ENCODE peak calls at places on chromosomes 2 and 18, in six cellular contexts. K, L, H, E, Q and O are unnamed samples.

GRCh38 chr2:170929686-170930050 is 615 bp downstream of the GORASP2 start:
- DNase-seq in K (peak; percentile 26), L (peak; percentile 68), H (peak; percentile 74), E (peak; percentile 71), Q (peak; percentile 44), O (no peak)

GRCh38 chr2:101580528-101580927 is 105.6 kb upstream of the RFX8 start:
- DNase-seq in K (no peak), L (no peak), H (no peak), E (no peak), Q (no peak), O (no peak)

GRCh38 chr18:45324489-45325111 is 290.7 kb upstream of the SLC14A2 start:
- DNase-seq in K (peak; percentile 8), L (peak; percentile 20), H (no peak), E (peak; percentile 84), Q (peak; percentile 88), O (peak; percentile 97)

GRCh38 chr2:164504253-164504652 is 117.0 kb downstream of the GRB14 start:
- DNase-seq in K (no peak), L (no peak), H (no peak), E (no peak), Q (no peak), O (no peak)

GRCh38 chr18:63982361-63982760 is 12.5 kb downstream of the SERPINB8 start:
- DNase-seq in K (no peak), L (no peak), H (no peak), E (no peak), Q (no peak), O (no peak)

GRCh38 chr18:12278153-12278764 is 24.1 kb downstream of the CIDEA start:
- DNase-seq in K (peak; percentile 13), L (no peak), H (no peak), E (no peak), Q (peak; percentile 41), O (no peak)

GRCh38 chr18:55763298-55763697 is 175.3 kb upstream of the TCF4 start:
- DNase-seq in K (peak; percentile 85), L (no peak), H (no peak), E (no peak), Q (no peak), O (no peak)

GRCh38 chr18:74063023-74063422 is 84.6 kb downstream of the FBXO15 start:
- DNase-seq in K (no peak), L (no peak), H (no peak), E (no peak), Q (no peak), O (no peak)

GRCh38 chr2:190947139-190947538 is 66.5 kb downstream of the GLS start:
- DNase-seq in K (peak; percentile 40), L (no peak), H (no peak), E (no peak), Q (no peak), O (no peak)

GRCh38 chr2:120319135-120319534 is 26.8 kb upstream of the INHBB start:
- DNase-seq in K (no peak), L (no peak), H (no peak), E (no peak), Q (no peak), O (no peak)

GRCh38 chr18:10453885-10454772 is at the start of gene APCDD1:
- DNase-seq in K (no peak), L (peak; percentile 45), H (peak; percentile 64), E (peak; percentile 86), Q (peak; percentile 86), O (no peak)

GRCh38 chr2:152500336-152500735 is 165.4 kb downstream of the FMNL2 start:
- DNase-seq in K (no peak), L (no peak), H (no peak), E (no peak), Q (no peak), O (no peak)

GRCh38 chr2:2226326-2226725 is 104.7 kb downstream of the MYT1L start:
- DNase-seq in K (no peak), L (no peak), H (no peak), E (no peak), Q (no peak), O (peak; percentile 47)

GRCh38 chr2:237466266-237466665 is 20.8 kb upstream of the MLPH start:
- DNase-seq in K (peak; percentile 92), L (no peak), H (no peak), E (no peak), Q (no peak), O (no peak)

DNA sequence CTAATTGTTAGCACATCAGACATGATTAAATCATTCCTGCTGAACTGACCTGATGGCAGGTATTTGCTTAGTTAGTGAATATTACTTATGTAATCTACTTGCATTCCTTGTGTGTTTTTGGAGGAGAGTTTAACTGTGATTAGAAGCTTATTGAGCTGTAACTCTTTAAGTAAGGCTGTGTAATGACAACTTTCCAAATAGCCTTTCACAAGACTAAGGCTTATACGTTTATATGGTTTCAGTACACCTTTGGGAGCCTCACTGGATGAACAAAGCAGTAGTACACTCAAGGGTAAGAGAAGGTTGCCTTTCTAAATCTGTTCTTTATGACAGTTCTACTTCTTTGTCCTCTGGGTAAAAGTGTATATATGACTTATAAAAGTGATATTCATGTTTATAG is 4.3 kb downstream of the ITPRID2 start:
- DNase-seq in K (no peak), L (no peak), H (no peak), E (no peak), Q (no peak), O (no peak)
- H3K4me3 ChIP-seq in K (no peak overlapping the region), L (peak overlapping the region; percentile 93), H (peak overlapping the region; percentile 82), E (no peak overlapping the region), Q (no peak overlapping the region), O (peak overlapping the region; percentile 14)

DNA sequence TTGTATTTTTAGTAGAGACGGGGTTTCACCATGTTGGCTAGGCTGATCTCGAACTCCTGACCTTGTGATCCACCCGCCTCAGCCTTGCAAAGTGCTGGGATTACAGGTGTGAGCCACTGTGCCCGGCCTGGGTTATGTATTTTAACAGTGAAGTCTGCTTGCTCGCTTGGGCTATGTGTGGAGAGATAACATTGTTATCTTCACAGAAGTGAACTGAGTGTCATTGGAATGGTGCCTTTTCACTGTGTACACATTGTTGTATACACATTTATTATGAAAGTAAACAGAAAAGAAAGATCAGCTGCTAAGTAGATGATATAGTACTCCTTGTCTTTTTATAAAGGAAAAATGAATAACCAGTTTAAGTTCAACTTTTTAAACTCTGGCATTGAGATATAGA is 30.4 kb downstream of the RNF138 start:
- DNase-seq in K (no peak), L (no peak), H (no peak), E (no peak), Q (no peak), O (no peak)
- H3K36me3 ChIP-seq in K (peaks cover 2% of the 10 kb centered on the region), L (no peaks in the 10 kb centered on the region), H (peaks cover 73% of the 10 kb centered on the region), E (no peaks in the 10 kb centered on the region), Q (no peaks in the 10 kb centered on the region), O (no peaks in the 10 kb centered on the region)

GRCh38 chr2:42337846-42338566 is 23.0 kb downstream of the COX7A2L start:
- DNase-seq in K (no peak), L (no peak), H (no peak), E (no peak), Q (no peak), O (no peak)
- TF ChIP-seq POLR2A in K (no peak), L (no peak), H (no peak), E (no peak), Q (no peak), O (no peak)

DNA sequence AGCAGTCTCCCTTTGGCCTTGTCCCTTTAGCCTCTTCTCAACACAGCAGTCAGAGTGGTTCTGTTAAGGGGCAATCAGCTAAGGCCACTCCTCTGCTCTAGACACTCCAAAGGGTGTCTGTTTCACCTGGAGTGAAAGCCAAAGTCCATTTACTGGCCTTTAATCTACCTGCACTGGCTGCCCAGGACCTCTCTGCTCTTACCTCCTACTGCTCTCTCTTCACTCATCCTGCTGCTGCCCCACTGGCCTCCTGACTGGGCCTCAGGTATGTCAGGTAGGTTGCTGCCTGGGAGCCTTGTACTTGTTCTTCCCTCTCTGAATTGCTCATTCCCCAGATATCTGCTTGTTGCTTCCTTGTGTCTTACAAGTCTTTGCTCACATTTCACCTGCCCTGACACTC is 68.2 kb downstream of the PIKFYVE start:
- DNase-seq in K (no peak), L (no peak), H (no peak), E (no peak), Q (no peak), O (no peak)
- H3K4me3 ChIP-seq in K (no peak overlapping the region), L (no peak overlapping the region), H (no peak overlapping the region), E (no peak overlapping the region), Q (no peak overlapping the region), O (no peak overlapping the region)

DNA sequence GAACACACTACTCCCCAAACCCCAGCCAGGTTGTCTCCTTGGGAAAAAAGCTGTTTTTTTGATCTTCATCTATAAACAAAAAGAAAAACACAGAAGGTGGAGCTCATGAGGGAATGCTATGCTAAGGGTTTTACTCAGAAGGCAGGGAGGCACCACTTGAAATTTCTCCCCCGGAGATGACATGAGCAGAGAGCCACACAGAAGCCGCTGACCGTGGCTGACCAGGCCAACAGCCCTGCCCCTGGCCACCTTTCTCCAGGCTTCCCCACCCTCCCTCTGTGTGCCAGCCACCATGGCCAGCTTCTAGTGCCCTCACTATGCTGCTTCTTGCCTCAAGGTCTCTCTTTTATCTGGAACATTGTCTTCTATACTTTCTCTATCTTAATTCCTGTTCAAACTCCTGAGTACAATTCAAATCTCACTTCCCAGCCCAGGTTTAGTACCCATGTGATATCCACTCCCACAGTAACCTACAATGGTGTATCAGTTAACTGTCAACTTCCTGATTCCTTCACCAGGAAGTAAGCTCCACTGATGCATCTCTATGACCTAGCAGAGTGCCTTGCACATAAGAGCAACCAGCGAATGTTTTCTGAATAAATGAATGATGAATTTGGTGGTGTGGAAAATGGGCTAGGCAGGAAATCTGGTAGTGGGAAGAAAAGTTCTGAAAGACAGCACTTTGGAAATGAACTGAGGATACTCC is 15.3 kb downstream of the LAPTM4A start:
- DNase-seq in K (no peak), L (no peak), H (no peak), E (no peak), Q (no peak), O (no peak)
- H3K36me3 ChIP-seq in K (peaks cover 61% of the 10 kb centered on the region), L (no peaks in the 10 kb centered on the region), H (peaks cover 97% of the 10 kb centered on the region), E (peaks cover 26% of the 10 kb centered on the region), Q (no peaks in the 10 kb centered on the region), O (peaks cover 4% of the 10 kb centered on the region)